ENCODE peak calls at places on chromosomes 6 and 20, in eight cellular contexts. G is stimulated activated CD8-positive, alpha-beta memory T cell treated with anti-CD3 and anti-CD28 coated beads, Interleukin-2, amount 100 ng/mL, for 1 hour; K is stimulated activated CD4-positive, alpha-beta T cell treated with anti-CD3 and anti-CD28 coated beads, Interleukin-2, amount 100 ng/mL, for 24 hours; E is activated CD4-positive, alpha-beta T cell treated with anti-CD3 and anti-CD28 coated beads, Interleukin-2, amount 50 U/mL, for 1 hour; A is fibroblast of gingiva; B is LHCN-M2; R is MM.1S; F is GM10248. O is an unnamed sample.

GRCh38 chr20:48574383-48574782 is 253.4 kb downstream of the PREX1 start:
- DNase-seq in G (no peak), K (no peak), E (no peak), A (no peak), B (peak), R (no peak), F (no peak), O (no peak)

GRCh38 chr6:155248021-155249001 is 15.5 kb upstream of the CLDN20 start:
- DNase-seq in G (peak), K (peak), E (no peak), A (peak), B (peak), R (no peak), F (peak), O (no peak)

GRCh38 chr6:53067307-53067706 is 2.1 kb downstream of the FBXO9 start:
- DNase-seq in G (no peak), K (no peak), E (no peak), A (peak), B (no peak), R (no peak), F (no peak), O (no peak)

GRCh38 chr6:53437557-53438202 is 88.9 kb upstream of the ELOVL5 start:
- DNase-seq in G (no peak), K (peak), E (peak), A (peak), B (peak), R (peak), F (peak), O (no peak)

GRCh38 chr20:59696476-59696875 is 92.1 kb downstream of the PHACTR3 start:
- DNase-seq in G (no peak), K (no peak), E (no peak), A (no peak), B (no peak), R (no peak), F (no peak), O (no peak)

GRCh38 chr20:13009682-13010406 is 1.1 kb downstream of the SPTLC3 start:
- DNase-seq in G (no peak), K (no peak), E (no peak), A (peak), B (peak), R (peak), F (peak), O (no peak)

GRCh38 chr6:25418463-25419052 is 139.4 kb downstream of the CARMIL1 start:
- DNase-seq in G (no peak), K (no peak), E (no peak), A (no peak), B (no peak), R (no peak), F (no peak), O (no peak)

GRCh38 chr6:51495806-51496380 is 591.5 kb downstream of the PKHD1 start:
- DNase-seq in G (no peak), K (no peak), E (no peak), A (no peak), B (no peak), R (no peak), F (no peak), O (no peak)

GRCh38 chr20:20363449-20364015 is 4.4 kb upstream of the INSM1 start:
- DNase-seq in G (no peak), K (no peak), E (no peak), A (no peak), B (no peak), R (peak), F (no peak), O (no peak)

GRCh38 chr6:123044341-123044860 is 48.4 kb downstream of the CLVS2 start:
- DNase-seq in G (no peak), K (no peak), E (no peak), A (no peak), B (no peak), R (no peak), F (no peak), O (no peak)

GRCh38 chr6:166999845-167000253 is 652 bp downstream of the CEP43 start:
- DNase-seq in G (no peak), K (no peak), E (no peak), A (no peak), B (peak), R (no peak), F (no peak), O (no peak)

GRCh38 chr6:47196113-47196512 is 113.6 kb downstream of the TNFRSF21 start:
- DNase-seq in G (no peak), K (no peak), E (no peak), A (no peak), B (no peak), R (no peak), F (no peak), O (no peak)

GRCh38 chr20:11373391-11373790 is 544.3 kb upstream of the BTBD3 start:
- DNase-seq in G (no peak), K (no peak), E (no peak), A (no peak), B (no peak), R (no peak), F (no peak), O (no peak)

GRCh38 chr6:139370047-139370706 is 4.3 kb downstream of the CITED2 start:
- DNase-seq in G (no peak), K (no peak), E (no peak), A (peak), B (peak), R (peak), F (no peak), O (no peak)

GRCh38 chr6:3046295-3046694 is 22.0 kb upstream of the RIPK1 start:
- DNase-seq in G (no peak), K (no peak), E (no peak), A (no peak), B (no peak), R (no peak), F (no peak), O (no peak)

GRCh38 chr6:118356054-118356453 is 192.0 kb upstream of the PLN start:
- DNase-seq in G (no peak), K (no peak), E (no peak), A (peak), B (no peak), R (no peak), F (no peak), O (no peak)

GRCh38 chr6:14119764-14120163 is 2.2 kb downstream of the CD83 start:
- DNase-seq in G (no peak), K (no peak), E (no peak), A (no peak), B (no peak), R (no peak), F (no peak), O (no peak)

GRCh38 chr6:106453756-106454367 is 93.3 kb downstream of the CRYBG1 start:
- DNase-seq in G (no peak), K (no peak), E (no peak), A (no peak), B (no peak), R (no peak), F (no peak), O (no peak)

GRCh38 chr6:109718991-109719390 is 27.9 kb downstream of the FIG4 start:
- DNase-seq in G (no peak), K (no peak), E (no peak), A (peak), B (peak), R (no peak), F (no peak), O (no peak)

GRCh38 chr6:44593539-44593944 is 206.0 kb downstream of the CDC5L start:
- DNase-seq in G (peak), K (peak), E (peak), A (peak), B (peak), R (peak), F (peak), O (peak)

GRCh38 chr6:34085453-34086170 is 60.3 kb downstream of the GRM4 start:
- DNase-seq in G (no peak), K (no peak), E (no peak), A (no peak), B (no peak), R (no peak), F (no peak), O (no peak)

GRCh38 chr6:40419377-40419776 is 167.8 kb downstream of the LRFN2 start:
- DNase-seq in G (no peak), K (no peak), E (no peak), A (no peak), B (no peak), R (no peak), F (no peak), O (no peak)

GRCh38 chr6:147660334-147661311 is 152.1 kb downstream of the SAMD5 start:
- DNase-seq in G (no peak), K (no peak), E (no peak), A (no peak), B (no peak), R (no peak), F (no peak), O (no peak)

GRCh38 chr20:2840967-2841531 is 504 bp downstream of the VPS16 start:
- DNase-seq in G (no peak), K (peak), E (peak), A (peak), B (peak), R (peak), F (peak), O (no peak)

GRCh38 chr6:55663914-55664313 is 84.9 kb upstream of the HMGCLL1 start:
- DNase-seq in G (no peak), K (no peak), E (no peak), A (no peak), B (no peak), R (no peak), F (no peak), O (no peak)

GRCh38 chr6:163413054-163413344 is 1.5 kb upstream of the QKI start:
- DNase-seq in G (no peak), K (no peak), E (no peak), A (no peak), B (no peak), R (no peak), F (no peak), O (no peak)

GRCh38 chr20:38307371-38308046 is 3.6 kb downstream of the BPI start:
- DNase-seq in G (no peak), K (no peak), E (no peak), A (peak), B (peak), R (no peak), F (no peak), O (no peak)

GRCh38 chr6:112130878-112131277 is 43.5 kb downstream of the FAM229B start:
- DNase-seq in G (no peak), K (no peak), E (no peak), A (no peak), B (no peak), R (no peak), F (no peak), O (no peak)

GRCh38 chr6:53119772-53120409 is 28.8 kb downstream of the GCM1 start:
- DNase-seq in G (no peak), K (no peak), E (no peak), A (peak), B (peak), R (no peak), F (no peak), O (no peak)

GRCh38 chr6:100719883-100720682 is 161.0 kb downstream of the ASCC3 start:
- DNase-seq in G (no peak), K (no peak), E (no peak), A (peak), B (peak), R (peak), F (no peak), O (no peak)

GRCh38 chr6:123655520-123656306 is 19.0 kb upstream of the TRDN start:
- DNase-seq in G (no peak), K (no peak), E (no peak), A (peak), B (peak), R (peak), F (no peak), O (no peak)

GRCh38 chr6:53986165-53986720 is 125.0 kb upstream of the MLIP start:
- DNase-seq in G (no peak), K (no peak), E (no peak), A (peak), B (peak), R (peak), F (peak), O (no peak)

GRCh38 chr6:5379647-5380242 is 118.4 kb downstream of the FARS2 start:
- DNase-seq in G (no peak), K (no peak), E (no peak), A (peak), B (peak), R (peak), F (peak), O (no peak)

GRCh38 chr6:105769987-105770386 is 316.1 kb upstream of the PRDM1 start:
- DNase-seq in G (no peak), K (no peak), E (no peak), A (peak), B (peak), R (no peak), F (no peak), O (no peak)

GRCh38 chr6:3506751-3507388 is 50.0 kb upstream of the SLC22A23 start:
- DNase-seq in G (no peak), K (no peak), E (no peak), A (no peak), B (no peak), R (no peak), F (no peak), O (no peak)

GRCh38 chr20:32609371-32609773 is 24.2 kb upstream of the NOL4L start:
- DNase-seq in G (no peak), K (no peak), E (no peak), A (no peak), B (no peak), R (no peak), F (no peak), O (no peak)

GRCh38 chr20:58286729-58287128 is 22.8 kb upstream of the RAB22A start:
- DNase-seq in G (no peak), K (no peak), E (no peak), A (no peak), B (no peak), R (no peak), F (peak), O (no peak)

GRCh38 chr20:37987602-37988290 is 45.5 kb downstream of the TTI1 start:
- DNase-seq in G (no peak), K (no peak), E (no peak), A (no peak), B (no peak), R (no peak), F (no peak), O (no peak)

O was measured in central memory CD8-positive, alpha-beta T cell.